ENCODE peak calls at places on chromosomes 11 and 22, in eight cellular contexts. J is endothelial cell, O is choroid plexus epithelial cell, M is C1 segment of cervical spinal cord, S is AG10803, E is SJSA1, Q is T-helper 1 cell, Y is NCI-H2081. K is an unnamed sample.

GRCh38 chr22:46007848-46008261 is 30.9 kb upstream of the WNT7B start:
- DNase-seq in J (no peak), O (peak; percentile 59), M (no peak), S (peak; percentile 96), E (peak; percentile 79), Q (no peak), Y (peak; percentile 86), K (peak; percentile 95)

GRCh38 chr11:24593332-24593731 is 96.5 kb downstream of the LUZP2 start:
- DNase-seq in J (no peak), O (no peak), M (no peak), S (no peak), E (no peak), Q (no peak), Y (no peak), K (no peak)

GRCh38 chr11:127106142-127106541 is 105.6 kb upstream of the KIRREL3 start:
- DNase-seq in J (no peak), O (no peak), M (no peak), S (peak; percentile 26), E (no peak), Q (no peak), Y (peak; percentile 44), K (peak; percentile 74)

GRCh38 chr11:74280494-74280893 is 30.9 kb downstream of the P4HA3 start:
- DNase-seq in J (no peak), O (no peak), M (no peak), S (no peak), E (no peak), Q (no peak), Y (no peak), K (no peak)

GRCh38 chr11:16815047-16815767 is 76.8 kb downstream of the C11orf58 start:
- DNase-seq in J (no peak), O (peak; percentile 83), M (peak; percentile 16), S (peak; percentile 51), E (no peak), Q (no peak), Y (peak; percentile 44), K (peak; percentile 59)

GRCh38 chr11:13140028-13140870 is 131.1 kb downstream of the RASSF10 start:
- DNase-seq in J (no peak), O (peak; percentile 47), M (no peak), S (peak; percentile 64), E (peak; percentile 71), Q (no peak), Y (no peak), K (peak; percentile 49)

GRCh38 chr22:32650553-32651345 is 150.8 kb upstream of the TIMP3 start:
- DNase-seq in J (no peak), O (no peak), M (no peak), S (peak; percentile 70), E (no peak), Q (no peak), Y (no peak), K (no peak)

GRCh38 chr11:19350093-19350665 is 109.4 kb upstream of the E2F8 start:
- DNase-seq in J (no peak), O (no peak), M (no peak), S (no peak), E (no peak), Q (no peak), Y (no peak), K (no peak)

GRCh38 chr11:104151404-104152204 is 12.3 kb downstream of the PDGFD start:
- DNase-seq in J (no peak), O (peak; percentile 56), M (no peak), S (peak; percentile 15), E (no peak), Q (no peak), Y (no peak), K (no peak)

GRCh38 chr22:22933807-22934542 is 46.4 kb downstream of the IGLL5 start:
- DNase-seq in J (no peak), O (no peak), M (no peak), S (no peak), E (no peak), Q (no peak), Y (no peak), K (no peak)

GRCh38 chr11:122093731-122094130 is 22.3 kb downstream of the BLID start:
- DNase-seq in J (no peak), O (peak; percentile 70), M (no peak), S (peak; percentile 64), E (no peak), Q (no peak), Y (no peak), K (peak; percentile 60)

GRCh38 chr22:27507935-27508504 is 293.5 kb downstream of the MN1 start:
- DNase-seq in J (no peak), O (no peak), M (no peak), S (no peak), E (no peak), Q (no peak), Y (no peak), K (no peak)

GRCh38 chr11:14119357-14119756 is 156.8 kb downstream of the SPON1 start:
- DNase-seq in J (no peak), O (no peak), M (no peak), S (no peak), E (no peak), Q (no peak), Y (no peak), K (no peak)

GRCh38 chr11:2261436-2262230 is 8.8 kb downstream of the ASCL2 start:
- DNase-seq in J (no peak), O (no peak), M (no peak), S (no peak), E (no peak), Q (no peak), Y (no peak), K (no peak)

GRCh38 chr11:8959546-8960166 is 4.6 kb downstream of the TMEM9B start:
- DNase-seq in J (peak; percentile 40), O (peak; percentile 94), M (no peak), S (peak; percentile 87), E (peak; percentile 29), Q (no peak), Y (no peak), K (peak; percentile 71)

GRCh38 chr11:83069441-83070043 is 2.2 kb downstream of the RAB30 start:
- DNase-seq in J (no peak), O (peak; percentile 14), M (no peak), S (no peak), E (peak; percentile 10), Q (no peak), Y (no peak), K (peak; percentile 12)

GRCh38 chr11:109150603-109151002 is 271.4 kb upstream of the C11orf87 start:
- DNase-seq in J (no peak), O (no peak), M (no peak), S (no peak), E (no peak), Q (no peak), Y (no peak), K (no peak)

GRCh38 chr11:128095459-128096096 is 491.8 kb downstream of the ETS1 start:
- DNase-seq in J (no peak), O (peak; percentile 91), M (no peak), S (peak; percentile 82), E (peak; percentile 16), Q (no peak), Y (no peak), K (no peak)

GRCh38 chr11:76621466-76621865 is 49.1 kb downstream of the LRRC32 start:
- DNase-seq in J (no peak), O (no peak), M (no peak), S (no peak), E (no peak), Q (no peak), Y (no peak), K (no peak)

GRCh38 chr11:94144233-94144632 is 15.6 kb downstream of the PANX1 start:
- DNase-seq in J (no peak), O (no peak), M (no peak), S (no peak), E (no peak), Q (no peak), Y (no peak), K (no peak)

GRCh38 chr11:10674991-10675440 is 18.5 kb downstream of the IRAG1 start:
- DNase-seq in J (no peak), O (no peak), M (no peak), S (peak; percentile 40), E (no peak), Q (no peak), Y (no peak), K (no peak)

GRCh38 chr22:17726561-17727243 is 47.6 kb downstream of the BID start:
- DNase-seq in J (no peak), O (peak; percentile 68), M (no peak), S (peak; percentile 45), E (peak; percentile 90), Q (no peak), Y (no peak), K (no peak)

GRCh38 chr11:17413414-17414316 is 25.2 kb upstream of the KCNJ11 start:
- DNase-seq in J (no peak), O (no peak), M (no peak), S (no peak), E (no peak), Q (no peak), Y (peak; percentile 93), K (no peak)

GRCh38 chr11:121557348-121557747 is 104.6 kb upstream of the SORL1-AS1 start:
- DNase-seq in J (no peak), O (no peak), M (no peak), S (no peak), E (no peak), Q (no peak), Y (no peak), K (no peak)

GRCh38 chr22:20026996-20027601 is 6.2 kb downstream of the TANGO2 start:
- DNase-seq in J (no peak), O (no peak), M (no peak), S (no peak), E (no peak), Q (no peak), Y (no peak), K (no peak)

GRCh38 chr11:65274734-65275682 is 13.2 kb downstream of the POLA2 start:
- DNase-seq in J (peak; percentile 75), O (peak; percentile 98), M (no peak), S (peak; percentile 93), E (peak; percentile 97), Q (peak; percentile 32), Y (peak; percentile 22), K (peak; percentile 99)

GRCh38 chr11:33015621-33016551 is at the start of gene DEPDC7:
- DNase-seq in J (peak; percentile 80), O (peak; percentile 90), M (peak; percentile 72), S (peak; percentile 87), E (peak; percentile 88), Q (peak; percentile 68), Y (peak; percentile 93), K (peak; percentile 87)

GRCh38 chr11:73383249-73384126 is 7.3 kb downstream of the RELT start:
- DNase-seq in J (no peak), O (no peak), M (no peak), S (no peak), E (no peak), Q (no peak), Y (no peak), K (no peak)

GRCh38 chr11:110086892-110087309 is 6.3 kb upstream of the ZC3H12C start:
- DNase-seq in J (no peak), O (peak; percentile 91), M (no peak), S (peak; percentile 72), E (no peak), Q (no peak), Y (no peak), K (no peak)

GRCh38 chr11:82533628-82534353 is 199.9 kb downstream of the FAM181B start:
- DNase-seq in J (no peak), O (no peak), M (no peak), S (no peak), E (no peak), Q (no peak), Y (no peak), K (no peak)

K was measured in cardiac muscle cell.